ENCODE peak calls at places on chromosomes 5 and 9, in nine cellular contexts. One of them, this sample, is unnamed.

GRCh38 chr5:123441408-123441807 is 18.2 kb upstream of the CEP120 start:
- DNase-seq in uterus: no peak
- DNase-seq in H1: no peak
- DNase-seq in pancreas: no peak
- DNase-seq in H9: no peak
- DNase-seq in A549: no peak
- DNase-seq in ovary: no peak
- DNase-seq in thyroid gland: no peak
- DNase-seq in upper lobe of right lung: no peak
- DNase-seq in this sample: no peak

GRCh38 chr5:69271376-69271775 is 36.7 kb downstream of the CDK7 start:
- DNase-seq in ovary: no peak
- DNase-seq in thyroid gland: peak
- DNase-seq in upper lobe of right lung: no peak
- DNase-seq in pancreas: no peak
- DNase-seq in uterus: no peak
- DNase-seq in H9: no peak
- DNase-seq in A549: peak
- DNase-seq in H1: no peak
- DNase-seq in this sample: no peak

GRCh38 chr5:84303315-84303714 is 81.4 kb downstream of the EDIL3 start:
- DNase-seq in uterus: no peak
- DNase-seq in upper lobe of right lung: no peak
- DNase-seq in A549: no peak
- DNase-seq in ovary: no peak
- DNase-seq in H1: no peak
- DNase-seq in thyroid gland: no peak
- DNase-seq in pancreas: no peak
- DNase-seq in H9: no peak
- DNase-seq in this sample: no peak

GRCh38 chr5:57566914-57567313 is 84.3 kb upstream of the ACTBL2 start:
- DNase-seq in pancreas: no peak
- DNase-seq in thyroid gland: no peak
- DNase-seq in H1: no peak
- DNase-seq in uterus: no peak
- DNase-seq in H9: no peak
- DNase-seq in upper lobe of right lung: no peak
- DNase-seq in ovary: no peak
- DNase-seq in A549: no peak
- DNase-seq in this sample: no peak

GRCh38 chr5:106292654-106293053 is 1378.1 kb downstream of the EFNA5 start:
- DNase-seq in upper lobe of right lung: no peak
- DNase-seq in ovary: no peak
- DNase-seq in A549: no peak
- DNase-seq in uterus: no peak
- DNase-seq in H9: no peak
- DNase-seq in pancreas: no peak
- DNase-seq in thyroid gland: no peak
- DNase-seq in H1: no peak
- DNase-seq in this sample: no peak

GRCh38 chr5:179309751-179310320 is 35.4 kb downstream of the ADAMTS2 start:
- DNase-seq in A549: no peak
- DNase-seq in ovary: no peak
- DNase-seq in H9: no peak
- DNase-seq in upper lobe of right lung: peak
- DNase-seq in thyroid gland: no peak
- DNase-seq in uterus: no peak
- DNase-seq in pancreas: peak
- DNase-seq in H1: no peak
- DNase-seq in this sample: no peak

GRCh38 chr9:89498845-89499480 is 1.1 kb upstream of the SEMA4D start:
- DNase-seq in uterus: no peak
- DNase-seq in ovary: no peak
- DNase-seq in thyroid gland: no peak
- DNase-seq in A549: no peak
- DNase-seq in pancreas: no peak
- DNase-seq in H9: no peak
- DNase-seq in H1: no peak
- DNase-seq in upper lobe of right lung: no peak
- DNase-seq in this sample: peak

GRCh38 chr5:92283521-92283920 is 900.4 kb upstream of the ARRDC3 start:
- DNase-seq in pancreas: no peak
- DNase-seq in ovary: no peak
- DNase-seq in thyroid gland: no peak
- DNase-seq in uterus: no peak
- DNase-seq in H1: no peak
- DNase-seq in A549: no peak
- DNase-seq in H9: no peak
- DNase-seq in upper lobe of right lung: no peak
- DNase-seq in this sample: no peak

GRCh38 chr9:122904466-122904822 is 715 bp downstream of the RC3H2 start:
- DNase-seq in uterus: peak
- DNase-seq in upper lobe of right lung: peak
- DNase-seq in H1: no peak
- DNase-seq in ovary: no peak
- DNase-seq in A549: peak
- DNase-seq in H9: peak
- DNase-seq in pancreas: no peak
- DNase-seq in thyroid gland: peak
- DNase-seq in this sample: no peak

GRCh38 chr5:139271201-139272027 is 22.1 kb upstream of the MATR3 start:
- DNase-seq in A549: peak
- DNase-seq in upper lobe of right lung: no peak
- DNase-seq in thyroid gland: no peak
- DNase-seq in pancreas: no peak
- DNase-seq in H1: no peak
- DNase-seq in H9: no peak
- DNase-seq in uterus: no peak
- DNase-seq in ovary: no peak
- DNase-seq in this sample: no peak

GRCh38 chr5:124741711-124742496 is 4.5 kb downstream of the ZNF608 start:
- DNase-seq in upper lobe of right lung: no peak
- DNase-seq in A549: no peak
- DNase-seq in pancreas: no peak
- DNase-seq in ovary: no peak
- DNase-seq in H9: no peak
- DNase-seq in H1: no peak
- DNase-seq in uterus: no peak
- DNase-seq in thyroid gland: peak
- DNase-seq in this sample: no peak

GRCh38 chr5:54590824-54591223 is 73.3 kb downstream of the SNX18 start:
- DNase-seq in pancreas: no peak
- DNase-seq in H1: no peak
- DNase-seq in uterus: no peak
- DNase-seq in upper lobe of right lung: no peak
- DNase-seq in ovary: no peak
- DNase-seq in H9: no peak
- DNase-seq in thyroid gland: no peak
- DNase-seq in A549: no peak
- DNase-seq in this sample: no peak

GRCh38 chr5:174750720-174751119 is 26.3 kb downstream of the MSX2 start:
- DNase-seq in upper lobe of right lung: no peak
- DNase-seq in pancreas: no peak
- DNase-seq in H9: no peak
- DNase-seq in A549: no peak
- DNase-seq in ovary: no peak
- DNase-seq in H1: no peak
- DNase-seq in uterus: no peak
- DNase-seq in thyroid gland: no peak
- DNase-seq in this sample: no peak

GRCh38 chr9:69502671-69503301 is 169.4 kb downstream of the APBA1 start:
- DNase-seq in upper lobe of right lung: no peak
- DNase-seq in uterus: no peak
- DNase-seq in A549: no peak
- DNase-seq in pancreas: no peak
- DNase-seq in H9: no peak
- DNase-seq in H1: no peak
- DNase-seq in thyroid gland: no peak
- DNase-seq in ovary: no peak
- DNase-seq in this sample: no peak

GRCh38 chr5:150596826-150597225 is 43.6 kb upstream of the SYNPO start:
- DNase-seq in pancreas: no peak
- DNase-seq in A549: no peak
- DNase-seq in H1: no peak
- DNase-seq in H9: no peak
- DNase-seq in ovary: no peak
- DNase-seq in uterus: no peak
- DNase-seq in thyroid gland: no peak
- DNase-seq in upper lobe of right lung: no peak
- DNase-seq in this sample: no peak

GRCh38 chr9:124671861-124672260 is 99.2 kb downstream of the NR6A1 start:
- DNase-seq in A549: no peak
- DNase-seq in upper lobe of right lung: no peak
- DNase-seq in H1: no peak
- DNase-seq in pancreas: no peak
- DNase-seq in H9: no peak
- DNase-seq in uterus: no peak
- DNase-seq in ovary: no peak
- DNase-seq in thyroid gland: no peak
- DNase-seq in this sample: no peak

GRCh38 chr5:39158127-39158593 is 61.2 kb downstream of the FYB1 start:
- DNase-seq in upper lobe of right lung: peak
- DNase-seq in ovary: no peak
- DNase-seq in thyroid gland: no peak
- DNase-seq in A549: peak
- DNase-seq in H1: no peak
- DNase-seq in pancreas: no peak
- DNase-seq in H9: no peak
- DNase-seq in uterus: no peak
- DNase-seq in this sample: no peak

GRCh38 chr5:7659420-7659819 is 191.5 kb downstream of the CFAP90 start:
- DNase-seq in H9: no peak
- DNase-seq in uterus: no peak
- DNase-seq in A549: no peak
- DNase-seq in pancreas: no peak
- DNase-seq in H1: no peak
- DNase-seq in thyroid gland: no peak
- DNase-seq in upper lobe of right lung: no peak
- DNase-seq in ovary: no peak
- DNase-seq in this sample: no peak

GRCh38 chr5:87009146-87009545 is 258.5 kb upstream of the RASA1 start:
- DNase-seq in H9: no peak
- DNase-seq in thyroid gland: no peak
- DNase-seq in H1: no peak
- DNase-seq in ovary: no peak
- DNase-seq in upper lobe of right lung: no peak
- DNase-seq in uterus: no peak
- DNase-seq in pancreas: no peak
- DNase-seq in A549: no peak
- DNase-seq in this sample: no peak

GRCh38 chr9:78618735-78619134 is 321.8 kb downstream of the PSAT1 start:
- DNase-seq in ovary: no peak
- DNase-seq in upper lobe of right lung: no peak
- DNase-seq in pancreas: no peak
- DNase-seq in H1: no peak
- DNase-seq in A549: no peak
- DNase-seq in thyroid gland: no peak
- DNase-seq in uterus: no peak
- DNase-seq in H9: no peak
- DNase-seq in this sample: no peak
- TF ChIP-seq CTCF in ovary: no peak
- TF ChIP-seq CTCF in upper lobe of right lung: no peak
- TF ChIP-seq CTCF in pancreas: no peak
- TF ChIP-seq CTCF in H1: no peak
- TF ChIP-seq CTCF in A549: no peak
- TF ChIP-seq CTCF in thyroid gland: no peak
- TF ChIP-seq CTCF in uterus: no peak
- TF ChIP-seq CTCF in H9: peak
- TF ChIP-seq CTCF in this sample: no peak

DNA sequence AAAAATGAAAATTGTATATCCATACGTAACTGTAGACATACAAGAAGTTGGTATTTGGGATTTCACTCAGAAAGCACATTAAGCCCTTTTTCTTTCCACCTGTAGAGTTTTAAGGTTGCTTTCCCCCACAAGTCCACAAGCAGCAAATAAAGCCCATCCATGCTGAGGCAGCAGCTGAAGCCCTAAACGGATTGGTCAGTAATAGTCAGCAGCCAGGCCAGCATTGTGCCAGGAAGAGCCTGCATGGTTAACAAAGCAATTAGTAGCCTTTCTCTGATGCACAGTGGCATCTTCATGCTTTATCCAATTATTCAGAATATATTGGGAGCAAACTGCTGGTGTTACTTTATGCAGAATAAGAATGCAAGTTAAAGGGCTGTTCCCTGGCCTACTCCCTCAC is 16.2 kb downstream of the EBF1 start:
- DNase-seq in uterus: no peak
- DNase-seq in ovary: no peak
- DNase-seq in H9: no peak
- DNase-seq in thyroid gland: no peak
- DNase-seq in upper lobe of right lung: no peak
- DNase-seq in A549: no peak
- DNase-seq in pancreas: no peak
- DNase-seq in H1: no peak
- DNase-seq in this sample: no peak
- H3K27ac ChIP-seq in uterus: no peak
- H3K27ac ChIP-seq in ovary: no peak
- H3K27ac ChIP-seq in H9: no peak
- H3K27ac ChIP-seq in thyroid gland: no peak
- H3K27ac ChIP-seq in upper lobe of right lung: no peak
- H3K27ac ChIP-seq in A549: no peak
- H3K27ac ChIP-seq in pancreas: no peak
- H3K27ac ChIP-seq in H1: no peak
- H3K27ac ChIP-seq in this sample: no peak

DNA sequence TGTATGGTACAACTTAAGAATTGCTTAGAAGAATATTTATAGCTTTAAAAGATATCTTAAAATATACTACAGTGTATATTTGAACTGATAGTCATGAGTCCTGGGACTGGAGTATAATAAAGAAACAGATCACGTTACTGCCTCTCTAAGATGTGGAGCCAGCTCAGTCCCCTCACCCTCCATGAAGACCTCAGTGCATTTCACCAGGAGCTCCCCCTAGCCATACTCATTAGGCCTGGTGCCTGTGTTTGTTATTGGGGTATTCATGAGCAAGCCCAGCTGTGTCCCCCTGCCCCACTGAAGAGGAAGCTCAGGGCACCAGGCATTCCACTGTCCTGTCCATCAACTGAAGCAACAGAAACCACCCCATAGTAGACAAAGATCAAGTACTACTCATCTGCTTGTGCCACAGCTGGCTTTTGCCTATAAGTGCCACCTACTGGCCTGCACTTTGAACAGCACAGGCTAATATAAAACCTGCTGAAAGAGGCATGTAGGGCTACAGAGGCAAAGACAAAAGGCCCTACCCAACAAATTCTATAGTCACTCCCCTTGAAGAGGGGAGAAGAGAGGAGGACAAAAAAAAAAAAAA is 850.2 kb upstream of the NUDT12 start:
- DNase-seq in pancreas: no peak
- DNase-seq in uterus: no peak
- DNase-seq in H1: peak
- DNase-seq in A549: peak
- DNase-seq in upper lobe of right lung: no peak
- DNase-seq in ovary: no peak
- DNase-seq in H9: peak
- DNase-seq in thyroid gland: no peak
- DNase-seq in this sample: no peak
- TF ChIP-seq CTCF in pancreas: no peak
- TF ChIP-seq CTCF in uterus: no peak
- TF ChIP-seq CTCF in H1: no peak
- TF ChIP-seq CTCF in A549: peak
- TF ChIP-seq CTCF in upper lobe of right lung: peak
- TF ChIP-seq CTCF in ovary: no peak
- TF ChIP-seq CTCF in H9: peak
- TF ChIP-seq CTCF in thyroid gland: no peak
- TF ChIP-seq CTCF in this sample: no peak

GRCh38 chr5:149174847-149175234 is 33.5 kb downstream of the ABLIM3 start:
- DNase-seq in H9: no peak
- DNase-seq in upper lobe of right lung: no peak
- DNase-seq in pancreas: no peak
- DNase-seq in thyroid gland: no peak
- DNase-seq in ovary: no peak
- DNase-seq in H1: no peak
- DNase-seq in A549: no peak
- DNase-seq in uterus: no peak
- DNase-seq in this sample: no peak
- H3K27ac ChIP-seq in H9: no peak
- H3K27ac ChIP-seq in upper lobe of right lung: peak
- H3K27ac ChIP-seq in pancreas: no peak
- H3K27ac ChIP-seq in thyroid gland: no peak
- H3K27ac ChIP-seq in ovary: no peak
- H3K27ac ChIP-seq in H1: no peak
- H3K27ac ChIP-seq in A549: peak
- H3K27ac ChIP-seq in uterus: peak
- H3K27ac ChIP-seq in this sample: no peak